ENCODE peak calls at places on chromosomes 5 and 9, in four cellular contexts. I, P, N and J are unnamed samples.

GRCh38 chr5:95664204-95664786 is 17.7 kb downstream of the RFESD start:
- DNase-seq in I (peak; percentile 23), P (no peak), N (peak; percentile 11), J (no peak)

GRCh38 chr5:67301285-67301904 is 104.8 kb upstream of the CD180 start:
- DNase-seq in N (no peak), P (no peak), I (no peak), J (no peak)

GRCh38 chr5:76468625-76469410 is 65.7 kb downstream of the IQGAP2 start:
- DNase-seq in N (no peak), I (no peak), P (no peak), J (no peak)

GRCh38 chr9:94697972-94698581 is 28.4 kb upstream of the AOPEP start:
- DNase-seq in I (no peak), N (no peak), P (no peak), J (no peak)

GRCh38 chr5:3252235-3252634 is 343.4 kb upstream of the IRX1 start:
- DNase-seq in I (no peak), P (no peak), N (no peak), J (no peak)

GRCh38 chr5:147400076-147400809 is 109.6 kb downstream of the DPYSL3 start:
- DNase-seq in N (no peak), P (no peak), I (no peak), J (no peak)

GRCh38 chr5:16600949-16601348 is 15.8 kb downstream of the RETREG1 start:
- DNase-seq in P (no peak), I (no peak), N (no peak), J (no peak)

GRCh38 chr9:5971740-5972139 is 43.7 kb downstream of the RANBP6 start:
- DNase-seq in P (no peak), N (no peak), I (no peak), J (no peak)

GRCh38 chr5:146640285-146640896 is 124.4 kb upstream of the GPR151 start:
- DNase-seq in P (no peak), N (no peak), I (no peak), J (no peak)

GRCh38 chr5:96026334-96027065 is 64.8 kb upstream of the ELL2 start:
- DNase-seq in N (no peak), P (no peak), I (no peak), J (no peak)

GRCh38 chr5:133734916-133735315 is 122.6 kb upstream of the FSTL4 start:
- DNase-seq in I (no peak), P (no peak), N (no peak), J (no peak)

GRCh38 chr9:108186996-108187395 is 668.8 kb downstream of the ACTL7B start:
- DNase-seq in N (no peak), P (no peak), I (no peak), J (no peak)

GRCh38 chr5:109409061-109409843 is 522 bp downstream of the PJA2 start:
- DNase-seq in I (peak; percentile 63), N (peak; percentile 51), P (peak; percentile 77), J (peak; percentile 62)

GRCh38 chr5:14900661-14901461 is 29.3 kb upstream of the ANKH start:
- DNase-seq in I (no peak), N (no peak), P (peak; percentile 32), J (no peak)

GRCh38 chr9:87872079-87872624 is 10.5 kb upstream of the SPATA31E1 start:
- DNase-seq in N (no peak), P (peak; percentile 85), I (no peak), J (no peak)

GRCh38 chr9:36788534-36788933 is 215.8 kb downstream of the MELK start:
- DNase-seq in I (peak; percentile 26), P (no peak), N (no peak), J (peak; percentile 64)

GRCh38 chr5:74490814-74491213 is 149.7 kb downstream of the ENC1 start:
- DNase-seq in N (peak; percentile 88), I (no peak), P (no peak), J (no peak)

GRCh38 chr9:35910613-35911488 is 1.6 kb downstream of the SPAAR start:
- DNase-seq in N (no peak), P (no peak), I (peak; percentile 32), J (no peak)

GRCh38 chr9:7212101-7212500 is 454.3 kb downstream of the KDM4C start:
- DNase-seq in N (no peak), P (no peak), I (no peak), J (no peak)

GRCh38 chr9:77744877-77745435 is 96.8 kb upstream of the GNA14 start:
- DNase-seq in P (no peak), I (no peak), N (no peak), J (no peak)

GRCh38 chr9:35566417-35566816 is 38.6 kb upstream of the TESK1 start:
- DNase-seq in I (no peak), N (no peak), P (no peak), J (no peak)

GRCh38 chr9:27276182-27277030 is 20.5 kb downstream of the EQTN start:
- DNase-seq in P (peak; percentile 60), N (no peak), I (peak; percentile 12), J (no peak)

GRCh38 chr9:83154821-83155220 is 91.9 kb upstream of the RASEF start:
- DNase-seq in N (no peak), P (no peak), I (no peak), J (no peak)

GRCh38 chr9:87725900-87726709 is at the start of gene CTSL:
- DNase-seq in P (peak; percentile 90), N (no peak), I (peak; percentile 90), J (peak; percentile 91)

GRCh38 chr5:138243794-138244193 is 30.6 kb downstream of the GFRA3 start:
- DNase-seq in P (no peak), N (no peak), I (no peak), J (no peak)

GRCh38 chr5:175718401-175719108 is 60.7 kb downstream of the HRH2 start:
- DNase-seq in N (no peak), P (no peak), I (peak; percentile 52), J (peak; percentile 70)

GRCh38 chr9:79667716-79668458 is 96.1 kb downstream of the TLE4 start:
- DNase-seq in N (no peak), I (no peak), P (no peak), J (no peak)

GRCh38 chr5:141641634-141642278 is 5.0 kb downstream of the RELL2 start:
- DNase-seq in P (no peak), I (peak; percentile 62), N (no peak), J (no peak)

GRCh38 chr9:6901179-6901578 is 143.4 kb downstream of the KDM4C start:
- DNase-seq in P (no peak), N (no peak), I (no peak), J (no peak)

GRCh38 chr9:134807726-134808125 is 72.9 kb upstream of the FCN2 start:
- DNase-seq in I (no peak), P (no peak), N (no peak), J (no peak)

GRCh38 chr5:107813559-107813958 is 142.8 kb upstream of the EFNA5 start:
- DNase-seq in N (peak; percentile 84), I (no peak), P (no peak), J (no peak)

GRCh38 chr5:132261881-132262845 is 4.7 kb downstream of the PDLIM4 start:
- DNase-seq in N (no peak), I (no peak), P (no peak), J (no peak)

GRCh38 chr5:4862500-4862899 is 277.6 kb upstream of the ADAMTS16 start:
- DNase-seq in I (peak; percentile 51), N (no peak), P (peak; percentile 41), J (no peak)

GRCh38 chr9:87554177-87554940 is 56.7 kb downstream of the DAPK1 start:
- DNase-seq in N (no peak), P (no peak), I (no peak), J (no peak)

GRCh38 chr9:16217933-16218830 is 652.3 kb downstream of the BNC2 start:
- DNase-seq in I (no peak), P (no peak), N (no peak), J (no peak)

GRCh38 chr9:95284667-95285066 is 32.8 kb downstream of the FANCC start:
- DNase-seq in I (no peak), P (no peak), N (no peak), J (no peak)

GRCh38 chr9:97046228-97046627 is 7.3 kb upstream of the CTSV start:
- DNase-seq in I (no peak), N (no peak), P (no peak), J (peak; percentile 59)
- TF ChIP-seq MAX in I (no peak), N (no peak), P (no peak), J (no peak)

DNA sequence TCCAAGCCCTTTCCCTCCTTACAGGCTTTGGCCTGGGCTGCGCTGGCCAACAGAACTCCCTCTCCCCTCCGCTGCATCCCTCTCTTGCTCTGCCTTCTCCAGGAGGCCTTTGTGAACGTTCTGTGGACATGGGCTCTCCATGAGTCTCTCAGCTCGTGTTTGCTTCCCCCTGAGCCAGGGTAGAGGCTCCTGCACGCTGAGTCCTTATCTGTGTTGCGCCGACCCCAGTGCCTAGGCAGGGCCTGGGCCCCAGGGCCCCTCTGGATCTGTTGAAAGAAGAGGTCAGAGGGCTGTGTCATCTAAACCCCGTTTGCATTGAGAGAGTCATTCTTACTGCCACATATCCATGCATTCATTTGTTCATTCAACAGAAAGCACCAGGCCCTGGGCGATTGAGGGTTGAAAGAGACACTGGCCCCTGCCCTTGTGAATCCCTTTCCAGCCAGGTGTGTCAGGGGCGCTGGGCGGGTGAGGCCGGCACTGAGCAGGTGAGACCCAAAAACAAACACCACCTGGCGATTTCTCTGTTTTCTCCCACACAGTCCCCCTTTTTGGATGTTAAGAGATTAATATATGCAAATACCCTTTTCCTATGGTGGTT is 111.2 kb upstream of the IER5L start:
- DNase-seq in N (no peak), I (no peak), P (no peak), J (no peak)
- TF ChIP-seq USF1 in N (no peak), I (no peak), P (no peak), J (no peak)

GRCh38 chr9:123119566-123119965 is 86.1 kb downstream of the GPR21 start:
- DNase-seq in N (no peak), I (no peak), P (no peak), J (no peak)

GRCh38 chr9:123115146-123115913 is 81.9 kb downstream of the GPR21 start:
- DNase-seq in P (no peak), N (no peak), I (no peak), J (no peak)

GRCh38 chr9:123121457-123121856 is 88.0 kb downstream of the GPR21 start:
- DNase-seq in P (no peak), N (no peak), I (no peak), J (no peak)

GRCh38 chr9:123120953-123121352 is 87.5 kb downstream of the GPR21 start:
- DNase-seq in N (no peak), P (no peak), I (no peak), J (no peak)

DNA sequence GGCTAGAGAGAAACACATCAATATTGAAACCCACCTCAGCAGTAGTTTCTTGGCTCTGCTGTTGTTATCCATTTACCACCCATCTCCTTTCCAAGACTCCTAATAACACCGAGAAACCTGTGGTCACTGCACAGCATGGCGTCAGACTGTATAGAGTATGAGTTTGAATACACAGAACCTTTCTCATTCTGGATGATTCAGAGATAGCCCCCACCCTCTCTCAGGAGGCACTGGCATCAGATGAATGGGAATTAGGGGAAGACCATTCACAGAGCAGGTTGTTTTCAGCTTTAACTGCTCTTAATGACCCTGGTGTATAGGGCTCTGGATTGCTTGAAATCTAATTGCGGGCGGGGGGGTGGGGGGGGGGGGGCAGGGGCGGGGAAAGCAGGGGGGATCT is 86.7 kb downstream of the GPR21 start:
- DNase-seq in P (no peak), N (no peak), I (no peak), J (no peak)
- TF ChIP-seq MAX in P (no peak), N (no peak), I (no peak), J (no peak)

GRCh38 chr5:112878760-112879159 is 17.7 kb downstream of the SRP19 start:
- DNase-seq in I (peak; percentile 29), N (no peak), P (no peak), J (no peak)
- TF ChIP-seq USF1 in I (no peak), N (no peak), P (no peak), J (no peak)